ENCODE peak calls at places on chromosomes 5 and 9, in nine cellular contexts. One of them, this sample, is unnamed.

GRCh38 chr5:53714324-53715010 is 154.0 kb downstream of the NDUFS4 start:
- DNase-seq in prostate gland: no peak
- DNase-seq in effector memory CD8-positive, alpha-beta T cell: no peak
- DNase-seq in RPMI7951: peak; percentile 4
- DNase-seq in HuH-7: no peak
- DNase-seq in A172: no peak
- DNase-seq in thyroid gland: no peak
- DNase-seq in left ventricle myocardium inferior: no peak
- DNase-seq in stimulated activated CD8-positive, alpha-beta memory T cell treated with anti-CD3 and anti-CD28 coated beads, Interleukin-2, amount 100 ng/mL, for 1 hour: no peak
- DNase-seq in this sample: no peak

GRCh38 chr5:43482490-43483064 is 1.1 kb downstream of the TMEM267 start:
- DNase-seq in left ventricle myocardium inferior: no peak
- DNase-seq in RPMI7951: peak; percentile 5
- DNase-seq in stimulated activated CD8-positive, alpha-beta memory T cell treated with anti-CD3 and anti-CD28 coated beads, Interleukin-2, amount 100 ng/mL, for 1 hour: no peak
- DNase-seq in thyroid gland: no peak
- DNase-seq in effector memory CD8-positive, alpha-beta T cell: no peak
- DNase-seq in A172: peak; percentile 18
- DNase-seq in prostate gland: no peak
- DNase-seq in HuH-7: no peak
- DNase-seq in this sample: no peak

GRCh38 chr5:12277504-12278192 is 373.4 kb upstream of the CTNND2 start:
- DNase-seq in RPMI7951: no peak
- DNase-seq in stimulated activated CD8-positive, alpha-beta memory T cell treated with anti-CD3 and anti-CD28 coated beads, Interleukin-2, amount 100 ng/mL, for 1 hour: no peak
- DNase-seq in effector memory CD8-positive, alpha-beta T cell: no peak
- DNase-seq in thyroid gland: no peak
- DNase-seq in prostate gland: no peak
- DNase-seq in A172: no peak
- DNase-seq in left ventricle myocardium inferior: no peak
- DNase-seq in HuH-7: no peak
- DNase-seq in this sample: no peak

GRCh38 chr9:130196643-130197042 is 24.4 kb downstream of the NCS1 start:
- DNase-seq in thyroid gland: peak; percentile 86
- DNase-seq in effector memory CD8-positive, alpha-beta T cell: no peak
- DNase-seq in prostate gland: no peak
- DNase-seq in HuH-7: no peak
- DNase-seq in left ventricle myocardium inferior: no peak
- DNase-seq in A172: no peak
- DNase-seq in stimulated activated CD8-positive, alpha-beta memory T cell treated with anti-CD3 and anti-CD28 coated beads, Interleukin-2, amount 100 ng/mL, for 1 hour: no peak
- DNase-seq in RPMI7951: peak; percentile 24
- DNase-seq in this sample: no peak

GRCh38 chr9:114174557-114174875 is 19.2 kb downstream of the COL27A1 start:
- DNase-seq in RPMI7951: no peak
- DNase-seq in effector memory CD8-positive, alpha-beta T cell: no peak
- DNase-seq in HuH-7: no peak
- DNase-seq in left ventricle myocardium inferior: no peak
- DNase-seq in A172: no peak
- DNase-seq in stimulated activated CD8-positive, alpha-beta memory T cell treated with anti-CD3 and anti-CD28 coated beads, Interleukin-2, amount 100 ng/mL, for 1 hour: no peak
- DNase-seq in thyroid gland: no peak
- DNase-seq in prostate gland: no peak
- DNase-seq in this sample: no peak

GRCh38 chr5:132301341-132302274 is 7.4 kb downstream of the SLC22A4 start:
- DNase-seq in A172: no peak
- DNase-seq in left ventricle myocardium inferior: no peak
- DNase-seq in stimulated activated CD8-positive, alpha-beta memory T cell treated with anti-CD3 and anti-CD28 coated beads, Interleukin-2, amount 100 ng/mL, for 1 hour: no peak
- DNase-seq in HuH-7: no peak
- DNase-seq in thyroid gland: no peak
- DNase-seq in effector memory CD8-positive, alpha-beta T cell: no peak
- DNase-seq in prostate gland: peak; percentile 80
- DNase-seq in RPMI7951: no peak
- DNase-seq in this sample: no peak

GRCh38 chr9:75892168-75892901 is 1.9 kb downstream of the PCSK5 start:
- DNase-seq in effector memory CD8-positive, alpha-beta T cell: no peak
- DNase-seq in A172: no peak
- DNase-seq in stimulated activated CD8-positive, alpha-beta memory T cell treated with anti-CD3 and anti-CD28 coated beads, Interleukin-2, amount 100 ng/mL, for 1 hour: no peak
- DNase-seq in left ventricle myocardium inferior: peak; percentile 25
- DNase-seq in HuH-7: peak; percentile 47
- DNase-seq in RPMI7951: no peak
- DNase-seq in prostate gland: peak; percentile 14
- DNase-seq in thyroid gland: peak; percentile 32
- DNase-seq in this sample: peak; percentile 40

GRCh38 chr5:178415353-178415752 is 174.8 kb downstream of the COL23A1 start:
- DNase-seq in thyroid gland: no peak
- DNase-seq in A172: no peak
- DNase-seq in prostate gland: no peak
- DNase-seq in RPMI7951: no peak
- DNase-seq in HuH-7: no peak
- DNase-seq in stimulated activated CD8-positive, alpha-beta memory T cell treated with anti-CD3 and anti-CD28 coated beads, Interleukin-2, amount 100 ng/mL, for 1 hour: no peak
- DNase-seq in effector memory CD8-positive, alpha-beta T cell: no peak
- DNase-seq in left ventricle myocardium inferior: no peak
- DNase-seq in this sample: no peak

GRCh38 chr5:97000391-97000790 is 64.5 kb downstream of the LNPEP start:
- DNase-seq in HuH-7: no peak
- DNase-seq in RPMI7951: no peak
- DNase-seq in prostate gland: no peak
- DNase-seq in stimulated activated CD8-positive, alpha-beta memory T cell treated with anti-CD3 and anti-CD28 coated beads, Interleukin-2, amount 100 ng/mL, for 1 hour: no peak
- DNase-seq in thyroid gland: no peak
- DNase-seq in left ventricle myocardium inferior: no peak
- DNase-seq in effector memory CD8-positive, alpha-beta T cell: no peak
- DNase-seq in A172: no peak
- DNase-seq in this sample: no peak

GRCh38 chr9:14822666-14823065 is 87.6 kb downstream of the FREM1 start:
- DNase-seq in stimulated activated CD8-positive, alpha-beta memory T cell treated with anti-CD3 and anti-CD28 coated beads, Interleukin-2, amount 100 ng/mL, for 1 hour: no peak
- DNase-seq in thyroid gland: no peak
- DNase-seq in A172: no peak
- DNase-seq in prostate gland: no peak
- DNase-seq in effector memory CD8-positive, alpha-beta T cell: no peak
- DNase-seq in left ventricle myocardium inferior: no peak
- DNase-seq in HuH-7: no peak
- DNase-seq in RPMI7951: no peak
- DNase-seq in this sample: no peak

GRCh38 chr9:81848472-81848871 is 79.8 kb upstream of the SPATA31D4 start:
- DNase-seq in HuH-7: peak; percentile 59
- DNase-seq in prostate gland: no peak
- DNase-seq in effector memory CD8-positive, alpha-beta T cell: no peak
- DNase-seq in left ventricle myocardium inferior: no peak
- DNase-seq in A172: peak; percentile 71
- DNase-seq in stimulated activated CD8-positive, alpha-beta memory T cell treated with anti-CD3 and anti-CD28 coated beads, Interleukin-2, amount 100 ng/mL, for 1 hour: no peak
- DNase-seq in thyroid gland: no peak
- DNase-seq in RPMI7951: peak; percentile 25
- DNase-seq in this sample: no peak

GRCh38 chr5:111236995-111237394 is 12.8 kb downstream of the CAMK4 start:
- DNase-seq in A172: no peak
- DNase-seq in stimulated activated CD8-positive, alpha-beta memory T cell treated with anti-CD3 and anti-CD28 coated beads, Interleukin-2, amount 100 ng/mL, for 1 hour: no peak
- DNase-seq in HuH-7: no peak
- DNase-seq in prostate gland: no peak
- DNase-seq in effector memory CD8-positive, alpha-beta T cell: no peak
- DNase-seq in left ventricle myocardium inferior: no peak
- DNase-seq in RPMI7951: no peak
- DNase-seq in thyroid gland: no peak
- DNase-seq in this sample: no peak

GRCh38 chr9:133485531-133486260 is 6.8 kb upstream of the SLC2A6 start:
- DNase-seq in stimulated activated CD8-positive, alpha-beta memory T cell treated with anti-CD3 and anti-CD28 coated beads, Interleukin-2, amount 100 ng/mL, for 1 hour: no peak
- DNase-seq in left ventricle myocardium inferior: no peak
- DNase-seq in HuH-7: peak; percentile 66
- DNase-seq in prostate gland: no peak
- DNase-seq in thyroid gland: no peak
- DNase-seq in RPMI7951: no peak
- DNase-seq in effector memory CD8-positive, alpha-beta T cell: no peak
- DNase-seq in A172: no peak
- DNase-seq in this sample: no peak

GRCh38 chr5:96006291-96006690 is 44.6 kb upstream of the ELL2 start:
- DNase-seq in left ventricle myocardium inferior: no peak
- DNase-seq in stimulated activated CD8-positive, alpha-beta memory T cell treated with anti-CD3 and anti-CD28 coated beads, Interleukin-2, amount 100 ng/mL, for 1 hour: no peak
- DNase-seq in HuH-7: no peak
- DNase-seq in thyroid gland: no peak
- DNase-seq in prostate gland: no peak
- DNase-seq in RPMI7951: no peak
- DNase-seq in effector memory CD8-positive, alpha-beta T cell: no peak
- DNase-seq in A172: no peak
- DNase-seq in this sample: no peak

GRCh38 chr5:124341066-124341943 is 405.1 kb downstream of the ZNF608 start:
- DNase-seq in HuH-7: no peak
- DNase-seq in thyroid gland: peak; percentile 38
- DNase-seq in prostate gland: no peak
- DNase-seq in effector memory CD8-positive, alpha-beta T cell: no peak
- DNase-seq in left ventricle myocardium inferior: no peak
- DNase-seq in stimulated activated CD8-positive, alpha-beta memory T cell treated with anti-CD3 and anti-CD28 coated beads, Interleukin-2, amount 100 ng/mL, for 1 hour: no peak
- DNase-seq in RPMI7951: no peak
- DNase-seq in A172: no peak
- DNase-seq in this sample: peak; percentile 41

This sample was measured in uterus.